ENCODE peak calls at places on chromosomes 2 and 18, in four cellular contexts. K is naive thymus-derived CD8-positive, alpha-beta T cell; F is central memory CD4-positive, alpha-beta T cell; O is stimulated activated CD8-positive, alpha-beta memory T cell treated with anti-CD3 and anti-CD28 coated beads, Interleukin-15, amount 100 ng/mL, for 4 hours. M is an unnamed sample.

GRCh38 chr2:44743473-44743872 is 198.0 kb upstream of the SIX3 start:
- DNase-seq in O (no peak), K (no peak), F (no peak), M (no peak)

GRCh38 chr2:180231015-180231414 is 223.9 kb upstream of the CWC22 start:
- DNase-seq in O (no peak), K (no peak), F (no peak), M (no peak)

GRCh38 chr2:182649316-182649715 is 66.7 kb upstream of the DNAJC10 start:
- DNase-seq in K (no peak), F (no peak), O (no peak), M (no peak)

GRCh38 chr2:158464426-158465281 is 7.9 kb downstream of the PKP4 start:
- DNase-seq in F (peak), O (no peak), K (no peak), M (no peak)

GRCh38 chr2:162184796-162185195 is 32.7 kb upstream of the GCG start:
- DNase-seq in F (no peak), O (no peak), K (no peak), M (no peak)

GRCh38 chr2:10009271-10009810 is 34.0 kb upstream of the KLF11 start:
- DNase-seq in K (no peak), O (no peak), F (no peak), M (no peak)

GRCh38 chr2:39922679-39923416 is 143.8 kb upstream of the THUMPD2 start:
- DNase-seq in O (no peak), F (no peak), K (no peak), M (no peak)

GRCh38 chr2:199874209-199874608 is 23.2 kb upstream of the FTCDNL1 start:
- DNase-seq in F (no peak), K (no peak), O (no peak), M (no peak)

GRCh38 chr18:2444201-2444875 is 127.0 kb downstream of the METTL4 start:
- DNase-seq in K (no peak), O (no peak), F (no peak), M (no peak)

GRCh38 chr18:48459016-48459415 is 49.8 kb upstream of the ZBTB7C start:
- DNase-seq in F (no peak), K (no peak), O (no peak), M (no peak)

GRCh38 chr18:2959341-2959740 is 53.6 kb downstream of the LPIN2 start:
- DNase-seq in O (no peak), F (no peak), K (no peak), M (no peak)

GRCh38 chr18:7954229-7954628 is 387.1 kb downstream of the PTPRM start:
- DNase-seq in F (no peak), K (no peak), O (no peak), M (no peak)

M was measured in CD4-positive, CD25-positive, alpha-beta regulatory T cell.